ENCODE peak calls at places on chromosomes 16 and 17, in six cellular contexts. V is transverse colon, W is upper lobe of left lung, X is stomach, D is HepG2, R is GM12878. P is an unnamed sample.

GRCh38 chr17:2194778-2195417 is 108.7 kb downstream of the SMG6 start:
- DNase-seq in V (no peak), R (no peak), X (no peak), D (no peak), W (no peak), P (no peak)

GRCh38 chr16:27449434-27450188 is 47.6 kb downstream of the IL21R start:
- DNase-seq in D (no peak), W (peak; percentile 56), X (peak; percentile 43), R (no peak), V (peak; percentile 59), P (no peak)

GRCh38 chr17:36632916-36633846 is 31.8 kb downstream of the MRM1 start:
- DNase-seq in D (no peak), V (no peak), R (no peak), W (no peak), X (no peak), P (no peak)

GRCh38 chr16:84963046-84963445 is 48.3 kb downstream of the ZDHHC7 start:
- DNase-seq in V (no peak), W (no peak), X (no peak), R (no peak), D (no peak), P (no peak)

GRCh38 chr17:82716383-82717181 is at the start of gene FN3KRP:
- DNase-seq in V (peak; percentile 97), R (peak; percentile 67), X (peak; percentile 97), D (peak; percentile 92), W (peak; percentile 94), P (peak; percentile 99)

GRCh38 chr17:80414508-80414802 is 512 bp upstream of the ENDOV start:
- DNase-seq in D (peak; percentile 20), W (no peak), V (no peak), R (no peak), X (no peak), P (no peak)

GRCh38 chr17:42459256-42459982 is 741 bp downstream of the ATP6V0A1 start:
- DNase-seq in W (peak; percentile 68), X (peak; percentile 40), R (no peak), V (peak; percentile 66), D (peak; percentile 65), P (peak; percentile 93)

GRCh38 chr16:3671424-3671823 is 16.9 kb downstream of the DNASE1 start:
- DNase-seq in W (no peak), V (no peak), D (no peak), X (no peak), R (no peak), P (no peak)

GRCh38 chr16:79665970-79666369 is 65.4 kb upstream of the MAF start:
- DNase-seq in R (no peak), V (no peak), W (no peak), X (no peak), D (no peak), P (no peak)

GRCh38 chr16:2586241-2586640 is 48.4 kb downstream of the PDPK1 start:
- DNase-seq in W (no peak), R (no peak), D (no peak), V (no peak), X (no peak), P (no peak)

GRCh38 chr17:45857977-45858708 is 13.5 kb downstream of the SPPL2C start:
- DNase-seq in X (no peak), R (no peak), D (peak; percentile 40), W (no peak), V (no peak), P (no peak)

GRCh38 chr17:77649717-77650211 is 308.7 kb upstream of the TNRC6C start:
- DNase-seq in W (peak; percentile 8), D (no peak), X (no peak), R (no peak), V (no peak), P (no peak)

GRCh38 chr16:56513972-56514371 is 5.9 kb downstream of the BBS2 start:
- DNase-seq in R (peak; percentile 4), W (peak; percentile 57), V (peak; percentile 60), X (peak; percentile 48), D (peak; percentile 80), P (no peak)

GRCh38 chr17:28812980-28813377 is 29.6 kb downstream of the FAM222B start:
- DNase-seq in V (no peak), D (no peak), X (no peak), W (no peak), R (no peak), P (no peak)

GRCh38 chr17:28810437-28810836 is 32.2 kb downstream of the FAM222B start:
- DNase-seq in R (no peak), V (no peak), D (no peak), X (no peak), W (no peak), P (no peak)

GRCh38 chr17:28811594-28812135 is 30.9 kb downstream of the FAM222B start:
- DNase-seq in X (no peak), D (peak; percentile 36), R (no peak), V (peak; percentile 21), W (no peak), P (no peak)

GRCh38 chr17:28816540-28816939 is 26.1 kb downstream of the FAM222B start:
- DNase-seq in X (no peak), R (no peak), W (no peak), V (no peak), D (no peak), P (no peak)

GRCh38 chr17:28812136-28812979 is 30.2 kb downstream of the FAM222B start:
- DNase-seq in D (peak; percentile 92), R (peak; percentile 78), V (peak; percentile 98), W (peak; percentile 98), X (peak; percentile 97), P (peak; percentile 98)
- TF ChIP-seq POLR2A in D (no peak), R (peak; percentile 70), V (peak; percentile 33), W (no peak), X (no peak), P (peak; percentile 20)

DNA sequence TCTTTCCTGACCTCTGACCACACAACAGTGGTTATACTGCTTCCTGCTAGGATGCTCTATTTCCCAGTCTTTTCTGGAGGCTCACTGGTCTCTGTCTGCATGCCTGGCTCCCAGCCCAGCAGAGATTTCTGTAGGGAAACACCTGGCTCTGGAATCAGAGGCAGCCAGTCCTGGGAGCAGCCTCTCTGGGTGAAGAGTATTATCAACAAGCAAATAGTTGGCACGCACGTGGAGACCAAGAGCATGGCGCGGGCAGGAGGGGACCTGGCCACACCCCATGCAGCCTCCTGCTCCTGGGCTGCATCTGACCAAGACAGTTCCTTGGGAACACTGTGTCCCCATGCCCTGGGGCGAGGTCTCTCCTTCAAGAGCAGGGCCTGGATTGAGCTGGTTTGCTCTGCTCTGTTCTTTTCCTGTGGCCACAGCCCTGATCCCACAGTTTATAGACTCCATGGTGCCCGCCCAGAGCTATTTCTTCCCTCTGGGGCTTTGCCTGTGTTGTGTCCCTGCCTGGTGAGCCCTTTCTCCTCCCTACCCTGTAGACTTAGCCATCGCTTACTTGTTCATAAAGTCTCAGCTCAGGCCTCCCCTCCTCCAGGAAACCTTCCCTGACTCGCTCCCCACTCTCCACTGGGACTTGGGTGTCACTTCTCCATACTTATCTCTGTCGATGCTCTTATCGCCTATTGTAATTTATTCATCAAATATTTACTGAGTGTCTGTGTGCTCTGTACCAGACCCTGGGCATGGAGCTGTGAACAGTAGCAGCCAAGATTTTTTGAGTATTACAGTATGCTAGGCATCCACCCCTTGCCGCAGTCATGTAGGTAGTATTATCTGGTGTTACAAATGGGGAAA is 60.6 kb downstream of the SCNN1B start:
- DNase-seq in D (no peak), R (no peak), X (peak; percentile 88), W (peak; percentile 96), V (peak; percentile 94), P (no peak)
- TF ChIP-seq EP300 in D (no peak), R (no peak), X (no peak), W (peak; percentile 96), V (peak; percentile 99), P (no peak)

GRCh38 chr17:4942760-4943508 is 2.9 kb downstream of the RNF167 start:
- DNase-seq in D (no peak), X (no peak), R (no peak), W (no peak), V (no peak), P (no peak)
- TF ChIP-seq POLR2AphosphoS5 in D (no peak), X (no peak), R (peak; percentile 57), W (no peak), V (no peak), P (no peak)

DNA sequence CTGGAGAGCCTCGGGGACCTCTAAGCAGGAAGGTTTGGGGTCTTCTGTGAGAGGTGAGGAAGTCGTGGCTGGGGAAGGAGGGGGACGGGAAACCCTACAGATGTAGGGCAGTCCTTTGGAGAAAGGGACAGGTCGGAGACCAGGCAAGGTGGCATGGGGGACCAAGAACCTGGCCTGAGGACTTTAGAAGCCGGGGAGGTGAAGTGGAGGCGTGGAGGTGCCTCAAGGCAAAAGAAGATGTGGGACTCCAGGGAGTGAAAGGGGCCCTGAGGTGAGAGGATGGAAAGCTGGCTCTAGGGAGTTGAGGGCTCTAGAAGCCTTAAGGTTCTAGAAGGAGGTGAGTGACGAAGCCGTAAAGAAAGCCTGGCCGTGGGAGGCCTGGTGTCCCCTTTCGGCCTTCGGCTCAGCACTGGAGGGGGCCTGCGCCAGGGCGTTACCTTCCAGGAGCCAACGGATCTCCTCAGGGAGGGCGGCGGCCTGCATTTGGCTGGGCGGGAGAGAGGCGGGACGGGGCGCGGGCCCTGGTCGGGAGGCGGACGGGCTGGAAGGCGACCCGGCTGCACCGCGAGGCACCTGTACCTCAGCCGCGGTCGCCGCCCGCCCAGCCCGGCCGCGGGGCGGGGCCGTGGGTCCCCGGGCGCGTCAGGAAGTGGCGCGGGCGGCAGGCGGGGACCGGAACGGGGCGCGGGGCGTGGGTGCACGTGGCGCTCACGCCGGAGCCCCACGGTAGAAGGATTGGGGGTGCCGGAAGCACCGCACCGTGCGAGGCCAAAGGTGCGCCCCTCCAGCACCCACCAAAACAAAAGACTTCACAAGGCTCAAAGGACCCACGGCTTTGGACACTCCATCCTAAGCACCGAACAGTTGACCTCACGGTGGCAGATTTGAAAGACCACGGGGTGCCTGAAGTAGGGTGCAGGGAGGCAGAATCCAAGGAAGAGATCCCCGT is at the start of gene SKAP1:
- DNase-seq in X (peak; percentile 49), V (peak; percentile 62), D (no peak), W (no peak), R (no peak), P (no peak)
- TF ChIP-seq POLR2A in X (no peak), V (peak; percentile 15), D (no peak), W (no peak), R (peak; percentile 92), P (no peak)